ENCODE peak calls at places on chromosomes 11 and 22, in seven cellular contexts. J is neural progenitor cell, X is keratinocyte, K is ovary, A is aorta, M is sigmoid colon, B is lung. D is an unnamed sample.

GRCh38 chr22:35552186-35552842 is 11.7 kb downstream of the RASD2 start:
- DNase-seq in M (no peak), B (no peak), X (no peak), A (no peak), J (peak; percentile 77), K (no peak), D (peak; percentile 70)

GRCh38 chr11:130435671-130436070 is 7.3 kb upstream of the ADAMTS8 start:
- DNase-seq in B (no peak), J (no peak), K (no peak), A (no peak), X (no peak), M (no peak), D (no peak)

GRCh38 chr11:86515297-86516094 is 140.8 kb downstream of the CCDC81 start:
- DNase-seq in K (no peak), X (peak; percentile 80), A (no peak), B (no peak), M (no peak), J (no peak), D (no peak)

GRCh38 chr11:75920886-75921285 is 105.9 kb downstream of the UVRAG start:
- DNase-seq in X (no peak), A (no peak), K (no peak), M (no peak), B (no peak), J (no peak), D (no peak)

GRCh38 chr11:48077251-48077650 is 96.9 kb downstream of the PTPRJ start:
- DNase-seq in B (no peak), K (no peak), A (no peak), X (no peak), J (no peak), M (no peak), D (no peak)

GRCh38 chr11:101478587-101479375 is 105.0 kb downstream of the TRPC6 start:
- DNase-seq in M (no peak), B (no peak), X (peak; percentile 45), A (no peak), K (no peak), J (peak; percentile 16), D (no peak)

GRCh38 chr11:62611705-62612365 is 740 bp downstream of the EML3 start:
- DNase-seq in M (peak; percentile 86), X (no peak), A (peak; percentile 81), K (peak; percentile 75), B (peak; percentile 71), J (peak; percentile 60), D (no peak)

GRCh38 chr22:30752771-30753170 is 58.1 kb downstream of the OSBP2 start:
- DNase-seq in J (no peak), X (no peak), K (no peak), M (no peak), B (no peak), A (no peak), D (no peak)

GRCh38 chr11:101390539-101390938 is 193.3 kb downstream of the TRPC6 start:
- DNase-seq in K (no peak), A (no peak), X (no peak), M (no peak), B (no peak), J (no peak), D (no peak)

GRCh38 chr11:76859708-76860233 is 947 bp upstream of the ACER3 start:
- DNase-seq in K (no peak), M (no peak), A (no peak), B (no peak), J (no peak), X (no peak), D (no peak)

GRCh38 chr11:75107187-75107586 is 10.5 kb upstream of the OR2AT4 start:
- DNase-seq in K (no peak), X (no peak), A (no peak), J (no peak), M (no peak), B (no peak), D (no peak)

GRCh38 chr22:22548910-22549309 is 10.2 kb downstream of the PRAME start:
- DNase-seq in M (no peak), J (no peak), K (no peak), A (no peak), X (no peak), B (no peak), D (no peak)

DNA sequence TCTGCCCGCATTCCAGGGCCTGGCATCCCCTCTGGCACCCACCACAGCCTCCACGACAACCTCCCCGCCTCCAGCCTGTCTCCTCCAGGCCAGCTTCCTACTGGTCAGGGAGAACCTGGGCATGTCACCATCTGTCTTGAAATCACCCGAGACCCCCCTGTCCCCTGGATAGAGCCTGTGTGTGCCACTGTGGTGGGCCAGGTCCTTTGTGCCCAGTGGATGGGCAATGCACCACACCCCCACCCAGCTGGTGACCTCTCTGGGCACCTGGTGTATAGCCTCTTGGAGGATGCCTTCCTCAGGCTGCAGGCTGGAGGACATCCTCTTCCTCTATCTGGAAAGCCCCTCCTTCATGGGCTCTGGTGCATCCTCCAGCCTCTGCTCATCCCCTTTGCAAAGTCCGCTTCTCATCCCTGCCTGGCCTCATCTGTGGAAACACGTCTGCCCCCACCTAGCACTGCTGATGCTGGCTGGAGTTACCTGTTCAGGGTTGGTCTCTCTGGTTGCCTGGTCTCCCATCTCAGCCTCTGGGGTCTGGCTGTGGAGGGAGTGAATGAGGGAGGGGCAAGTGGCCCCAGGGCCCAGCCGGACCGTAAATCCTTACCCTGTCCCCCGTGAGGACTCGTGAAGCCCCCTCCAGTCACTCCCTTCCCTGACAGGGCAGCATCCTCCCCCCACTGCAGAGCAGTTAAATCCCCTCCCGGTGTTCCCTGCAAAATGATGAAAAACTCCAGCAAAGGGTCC is 589.6 kb downstream of the TBC1D22A start:
- DNase-seq in M (peak; percentile 34), J (no peak), A (no peak), K (no peak), X (no peak), B (no peak), D (no peak)
- H3K9me3 ChIP-seq in M (no peaks in the 10 kb centered on the region), J (no peaks in the 10 kb centered on the region), A (peaks cover 3% of the 10 kb centered on the region), K (no peaks in the 10 kb centered on the region), X (peaks cover 6% of the 10 kb centered on the region), B (peaks cover 12% of the 10 kb centered on the region), D (no peaks in the 10 kb centered on the region)

GRCh38 chr11:99080154-99080553 is 59.4 kb downstream of the CNTN5 start:
- DNase-seq in J (no peak), K (no peak), X (no peak), M (no peak), A (no peak), B (no peak), D (no peak)
- H3K9me3 ChIP-seq in J (no peaks in the 10 kb centered on the region), K (no peaks in the 10 kb centered on the region), X (no peaks in the 10 kb centered on the region), M (no peaks in the 10 kb centered on the region), A (no peaks in the 10 kb centered on the region), B (no peaks in the 10 kb centered on the region), D (no peaks in the 10 kb centered on the region)

GRCh38 chr11:43462359-43462758 is 103.6 kb downstream of the TTC17 start:
- DNase-seq in M (no peak), J (no peak), X (no peak), K (no peak), B (no peak), A (no peak), D (no peak)

DNA sequence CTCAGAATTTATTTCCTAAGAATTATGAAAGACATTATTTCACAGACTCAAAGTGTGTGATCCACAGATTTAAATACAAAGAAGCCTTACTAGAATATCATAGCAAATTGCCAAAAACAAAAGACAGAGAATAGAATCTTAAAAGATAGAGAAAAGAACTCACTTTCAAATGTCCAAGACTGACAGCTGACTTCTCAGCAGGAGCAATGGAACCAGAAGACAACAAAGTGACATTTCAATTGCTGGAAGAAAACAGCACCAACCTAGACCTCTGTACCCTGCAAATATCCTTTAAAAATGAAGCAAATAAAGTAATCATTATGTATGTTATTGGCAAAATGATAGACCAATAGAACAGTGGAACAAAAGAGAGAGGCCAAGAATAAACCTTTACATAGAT is 109.2 kb downstream of the TTC17 start:
- DNase-seq in J (no peak), B (no peak), A (no peak), K (no peak), M (no peak), X (no peak), D (no peak)
- H3K9me3 ChIP-seq in J (peaks cover 12% of the 10 kb centered on the region), B (peaks cover 4% of the 10 kb centered on the region), A (no peaks in the 10 kb centered on the region), K (no peaks in the 10 kb centered on the region), M (no peaks in the 10 kb centered on the region), X (no peaks in the 10 kb centered on the region), D (peaks cover 9% of the 10 kb centered on the region)

GRCh38 chr11:10017050-10017449 is 277.0 kb downstream of the SBF2 start:
- DNase-seq in A (no peak), J (no peak), K (no peak), X (no peak), M (no peak), B (no peak), D (no peak)

GRCh38 chr11:10012068-10012467 is 282.0 kb downstream of the SBF2 start:
- DNase-seq in X (no peak), J (no peak), K (no peak), M (no peak), B (no peak), A (no peak), D (no peak)
- H3K9me3 ChIP-seq in X (peaks cover 4% of the 10 kb centered on the region), J (peaks cover 5% of the 10 kb centered on the region), K (no peaks in the 10 kb centered on the region), M (no peaks in the 10 kb centered on the region), B (peaks cover 5% of the 10 kb centered on the region), A (no peaks in the 10 kb centered on the region), D (no peaks in the 10 kb centered on the region)

DNA sequence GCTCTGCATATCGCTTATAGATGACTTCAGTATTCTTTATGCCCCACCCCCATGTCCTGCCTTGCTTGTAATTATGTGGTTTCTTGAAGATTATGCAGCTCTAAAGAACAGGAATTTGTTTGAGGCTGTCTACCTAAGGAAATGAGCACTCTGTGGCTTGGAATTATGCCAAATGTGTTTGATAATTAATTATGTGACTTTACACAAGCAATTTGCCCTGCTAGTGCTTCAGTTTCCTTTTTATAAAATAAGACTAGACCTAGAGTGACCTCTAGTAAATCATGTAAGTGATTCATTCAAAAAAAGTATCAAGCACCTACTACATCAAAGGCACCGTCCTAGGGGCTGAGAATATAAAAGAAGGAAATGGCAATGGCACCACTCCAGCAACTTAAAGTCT is 491.5 kb upstream of the KIRREL3 start:
- DNase-seq in K (no peak), M (no peak), B (no peak), J (no peak), A (no peak), X (no peak), D (no peak)
- H3K9me3 ChIP-seq in K (no peaks in the 10 kb centered on the region), M (peaks cover 6% of the 10 kb centered on the region), B (peaks cover 7% of the 10 kb centered on the region), J (no peaks in the 10 kb centered on the region), A (peaks cover 4% of the 10 kb centered on the region), X (no peaks in the 10 kb centered on the region), D (no peaks in the 10 kb centered on the region)

DNA sequence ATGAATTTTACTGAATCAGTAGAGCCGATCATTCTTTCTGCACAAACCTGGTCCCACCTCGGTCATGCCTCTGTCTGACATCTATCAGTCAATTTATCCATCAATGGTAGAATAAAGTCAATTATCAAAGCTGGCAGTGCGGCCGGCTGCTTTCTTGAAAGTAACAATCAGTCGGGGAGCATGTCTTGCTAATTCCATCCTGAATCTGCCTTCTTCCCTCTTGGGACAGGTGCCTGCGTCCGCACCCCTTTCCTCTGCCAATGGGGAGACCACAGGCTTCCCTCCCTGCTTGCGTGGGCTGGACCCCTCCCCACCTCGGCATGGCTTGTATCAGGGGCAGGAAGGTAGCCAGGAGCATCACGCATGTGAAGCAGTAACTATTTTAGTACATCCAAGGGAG is 962.9 kb downstream of the BRD1 start:
- DNase-seq in A (no peak), K (no peak), X (no peak), B (no peak), J (no peak), M (peak; percentile 28), D (no peak)
- H3K9me3 ChIP-seq in A (no peaks in the 10 kb centered on the region), K (no peaks in the 10 kb centered on the region), X (peaks cover 16% of the 10 kb centered on the region), B (no peaks in the 10 kb centered on the region), J (no peaks in the 10 kb centered on the region), M (no peaks in the 10 kb centered on the region), D (no peaks in the 10 kb centered on the region)